ENCODE peak calls at places on chromosome 21, in four cellular contexts. One of them, this sample, is unnamed. For H3K27me3, the result is how much of the 10 kb centered on the place peaks cover.

GRCh38 chr21:38282921-38283320 is 26.1 kb downstream of the KCNJ15 start:
- DNase-seq in H9: no peak
- DNase-seq in breast epithelium: no peak
- DNase-seq in fibroblast of lung: peak
- DNase-seq in this sample: no peak

GRCh38 chr21:35563885-35564451 is 496.4 kb downstream of the SETD4 start:
- DNase-seq in H9: no peak
- DNase-seq in fibroblast of lung: peak
- DNase-seq in breast epithelium: no peak
- DNase-seq in this sample: no peak

GRCh38 chr21:18608226-18608625 is 204.6 kb upstream of the TMPRSS15 start:
- DNase-seq in breast epithelium: no peak
- DNase-seq in H9: no peak
- DNase-seq in fibroblast of lung: no peak
- DNase-seq in this sample: no peak

GRCh38 chr21:26837539-26837938 is 7.7 kb downstream of the ADAMTS1 start:
- DNase-seq in H9: no peak
- DNase-seq in breast epithelium: no peak
- DNase-seq in fibroblast of lung: peak
- DNase-seq in this sample: no peak

GRCh38 chr21:31509108-31510017 is 150.1 kb upstream of the SOD1 start:
- DNase-seq in H9: peak
- DNase-seq in fibroblast of lung: no peak
- DNase-seq in breast epithelium: no peak
- DNase-seq in this sample: peak

GRCh38 chr21:40176732-40177131 is 309.5 kb downstream of the PCP4 start:
- DNase-seq in H9: no peak
- DNase-seq in fibroblast of lung: no peak
- DNase-seq in breast epithelium: no peak
- DNase-seq in this sample: no peak

GRCh38 chr21:42348762-42349161 is 2.0 kb downstream of the TFF2 start:
- DNase-seq in fibroblast of lung: no peak
- DNase-seq in H9: no peak
- DNase-seq in breast epithelium: no peak
- DNase-seq in this sample: no peak

GRCh38 chr21:32585042-32585710 is at the start of gene TCP10L:
- DNase-seq in breast epithelium: no peak
- DNase-seq in H9: no peak
- DNase-seq in fibroblast of lung: no peak
- DNase-seq in this sample: no peak

GRCh38 chr21:26280715-26281310 is 110.2 kb upstream of the APP start:
- DNase-seq in fibroblast of lung: no peak
- DNase-seq in H9: no peak
- DNase-seq in breast epithelium: no peak
- DNase-seq in this sample: no peak

GRCh38 chr21:22597660-22598255 is 1599.5 kb downstream of the NCAM2 start:
- DNase-seq in H9: no peak
- DNase-seq in breast epithelium: no peak
- DNase-seq in fibroblast of lung: no peak
- DNase-seq in this sample: no peak

GRCh38 chr21:42513985-42514882 is 582 bp downstream of the SLC37A1 start:
- DNase-seq in breast epithelium: peak
- DNase-seq in H9: peak
- DNase-seq in fibroblast of lung: no peak
- DNase-seq in this sample: peak

GRCh38 chr21:31879251-31879650 is 6.4 kb downstream of the HUNK start:
- DNase-seq in breast epithelium: no peak
- DNase-seq in fibroblast of lung: no peak
- DNase-seq in H9: no peak
- DNase-seq in this sample: no peak

GRCh38 chr21:33924079-33924765 is 8.6 kb upstream of the ATP5PO start:
- DNase-seq in fibroblast of lung: peak
- DNase-seq in breast epithelium: peak
- DNase-seq in H9: peak
- DNase-seq in this sample: peak
- H3K27ac ChIP-seq in fibroblast of lung: no peak
- H3K27ac ChIP-seq in breast epithelium: peak
- H3K27ac ChIP-seq in H9: no peak
- H3K27ac ChIP-seq in this sample: no peak

GRCh38 chr21:44925027-44925755 is 4.5 kb upstream of the ITGB2 start:
- DNase-seq in H9: no peak
- DNase-seq in fibroblast of lung: peak
- DNase-seq in breast epithelium: no peak
- DNase-seq in this sample: no peak
- H3K27me3 ChIP-seq in H9: under half
- H3K27me3 ChIP-seq in fibroblast of lung: under half
- H3K27me3 ChIP-seq in breast epithelium: under half
- H3K27me3 ChIP-seq in this sample: under half

DNA sequence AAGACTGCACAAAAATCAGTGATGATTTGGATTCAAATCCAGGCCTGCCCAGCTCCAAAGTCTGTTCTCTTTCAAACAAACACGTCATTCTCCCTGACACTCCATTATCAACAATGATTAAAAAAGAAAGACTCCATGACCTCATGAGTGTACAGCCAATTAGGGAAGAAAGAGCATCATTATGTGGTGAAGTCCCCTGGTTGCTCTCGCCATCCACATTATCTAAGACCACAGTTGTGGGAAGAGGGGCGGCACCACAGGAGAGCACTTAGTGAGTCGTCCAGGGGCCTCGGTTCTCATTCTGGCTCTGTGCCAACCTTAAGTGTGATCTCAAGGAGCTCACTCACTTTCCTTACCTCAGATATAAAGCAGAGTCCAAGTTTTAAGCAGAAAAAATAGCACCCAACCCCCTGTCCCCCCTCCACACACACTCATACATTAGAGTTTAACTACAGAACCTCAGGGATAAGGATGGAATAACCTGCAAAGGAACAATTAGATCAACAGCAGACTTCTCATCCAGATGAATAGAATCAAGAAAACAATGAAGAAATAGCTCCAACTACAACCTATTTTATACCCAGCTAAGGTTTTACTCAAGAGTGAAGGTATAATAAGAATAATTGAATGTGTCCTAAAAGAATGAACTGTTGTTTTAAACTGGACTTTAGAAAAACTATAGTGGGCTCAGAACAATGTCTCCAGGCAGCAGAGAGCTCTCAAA is 47.8 kb downstream of the COL6A1 start:
- DNase-seq in H9: no peak
- DNase-seq in breast epithelium: no peak
- DNase-seq in fibroblast of lung: peak
- DNase-seq in this sample: no peak
- H3K27ac ChIP-seq in H9: no peak
- H3K27ac ChIP-seq in breast epithelium: no peak
- H3K27ac ChIP-seq in fibroblast of lung: peak
- H3K27ac ChIP-seq in this sample: no peak

GRCh38 chr21:36706482-36706852 is 7.6 kb downstream of the SIM2 start:
- DNase-seq in fibroblast of lung: no peak
- DNase-seq in H9: no peak
- DNase-seq in breast epithelium: no peak
- DNase-seq in this sample: no peak

GRCh38 chr21:36704281-36704957 is 5.5 kb downstream of the SIM2 start:
- DNase-seq in breast epithelium: no peak
- DNase-seq in H9: no peak
- DNase-seq in fibroblast of lung: no peak
- DNase-seq in this sample: no peak

GRCh38 chr21:36705679-36706481 is 7.0 kb downstream of the SIM2 start:
- DNase-seq in H9: peak
- DNase-seq in fibroblast of lung: no peak
- DNase-seq in breast epithelium: no peak
- DNase-seq in this sample: no peak

GRCh38 chr21:36703626-36704280 is 4.8 kb downstream of the SIM2 start:
- DNase-seq in H9: no peak
- DNase-seq in fibroblast of lung: no peak
- DNase-seq in breast epithelium: no peak
- DNase-seq in this sample: no peak

DNA sequence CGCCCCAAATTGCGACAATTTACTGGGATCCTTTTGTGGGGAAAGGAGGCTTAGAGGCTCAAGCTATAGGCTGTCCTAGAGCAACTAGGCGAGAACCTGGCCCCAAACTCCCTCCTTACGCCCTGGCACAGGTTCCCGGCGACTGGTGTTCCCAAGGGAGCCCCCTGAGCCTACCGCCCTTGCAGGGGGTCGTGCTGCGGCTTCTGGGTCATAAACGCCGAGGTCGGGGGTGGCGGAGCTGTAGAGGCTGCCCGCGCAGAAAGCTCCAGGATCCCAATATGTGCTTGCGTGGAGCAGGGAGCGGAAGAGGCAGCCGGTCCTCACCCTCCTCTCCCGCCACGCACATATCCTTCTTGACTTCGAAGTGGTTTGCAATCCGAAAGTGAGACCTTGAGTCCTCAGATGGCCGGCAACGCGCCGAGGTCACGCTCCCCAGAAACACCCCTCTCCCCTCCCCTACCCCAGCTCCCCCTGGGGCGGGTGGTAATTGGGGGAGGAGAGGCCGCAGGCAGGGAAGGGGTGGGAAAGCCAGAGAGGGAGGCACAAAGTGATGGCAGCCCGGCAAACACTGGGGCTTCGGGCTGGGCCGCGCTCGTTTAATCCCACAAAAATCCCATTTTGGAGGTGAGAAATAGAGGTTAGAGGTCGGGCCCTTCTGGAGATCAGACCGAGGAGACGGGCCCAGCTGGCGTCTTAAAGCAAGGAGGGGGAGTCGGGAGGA is 6.2 kb downstream of the SIM2 start:
- DNase-seq in fibroblast of lung: no peak
- DNase-seq in H9: no peak
- DNase-seq in breast epithelium: no peak
- DNase-seq in this sample: no peak
- H3K27me3 ChIP-seq in fibroblast of lung: half or more
- H3K27me3 ChIP-seq in H9: half or more
- H3K27me3 ChIP-seq in breast epithelium: half or more
- H3K27me3 ChIP-seq in this sample: half or more

DNA sequence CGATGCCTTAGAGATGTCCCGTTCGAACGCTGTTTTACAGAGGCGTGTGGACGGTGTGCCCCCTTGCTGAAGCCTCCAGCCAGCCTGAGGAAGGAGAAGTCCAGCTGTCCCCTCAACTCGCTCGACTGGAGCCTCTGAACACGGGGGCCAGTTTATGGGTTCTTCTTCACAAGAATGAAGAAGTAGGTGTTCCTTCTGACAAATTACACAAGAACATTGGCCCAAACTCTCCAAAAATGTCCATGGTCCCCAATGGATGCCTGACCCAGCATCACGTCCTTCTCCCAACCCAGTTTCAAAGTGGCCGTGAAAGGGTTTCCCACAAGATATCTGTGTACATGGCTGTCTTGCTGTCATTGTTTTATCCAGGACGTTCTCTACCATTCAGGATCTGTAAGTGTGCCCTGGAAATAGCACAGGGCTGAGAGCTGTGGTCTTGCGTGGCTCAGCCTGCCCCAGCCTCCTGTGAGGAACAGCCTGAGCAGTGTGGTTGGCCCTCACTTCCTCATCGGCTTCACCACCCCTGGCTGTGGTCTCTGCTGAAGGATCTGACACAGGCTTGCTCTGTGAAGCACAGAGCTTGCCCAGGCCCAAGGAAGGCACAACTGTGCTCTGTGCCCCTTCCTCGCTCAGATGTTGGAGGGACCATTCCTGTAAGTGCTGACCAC is 1.0 kb upstream of the S100B start:
- DNase-seq in H9: no peak
- DNase-seq in breast epithelium: no peak
- DNase-seq in fibroblast of lung: no peak
- DNase-seq in this sample: peak
- H3K27ac ChIP-seq in H9: no peak
- H3K27ac ChIP-seq in breast epithelium: no peak
- H3K27ac ChIP-seq in fibroblast of lung: no peak
- H3K27ac ChIP-seq in this sample: no peak

GRCh38 chr21:45128613-45129226 is 54.3 kb downstream of the ADARB1 start:
- DNase-seq in breast epithelium: peak
- DNase-seq in fibroblast of lung: peak
- DNase-seq in H9: peak
- DNase-seq in this sample: peak

GRCh38 chr21:45131537-45131999 is 57.2 kb downstream of the ADARB1 start:
- DNase-seq in fibroblast of lung: no peak
- DNase-seq in breast epithelium: no peak
- DNase-seq in H9: no peak
- DNase-seq in this sample: no peak

GRCh38 chr21:45127937-45128336 is 53.6 kb downstream of the ADARB1 start:
- DNase-seq in breast epithelium: no peak
- DNase-seq in fibroblast of lung: no peak
- DNase-seq in H9: no peak
- DNase-seq in this sample: no peak

GRCh38 chr21:45130324-45130774 is 56.0 kb downstream of the ADARB1 start:
- DNase-seq in H9: no peak
- DNase-seq in breast epithelium: no peak
- DNase-seq in fibroblast of lung: peak
- DNase-seq in this sample: no peak

GRCh38 chr21:45129231-45129923 is 55.0 kb downstream of the ADARB1 start:
- DNase-seq in fibroblast of lung: no peak
- DNase-seq in breast epithelium: no peak
- DNase-seq in H9: no peak
- DNase-seq in this sample: no peak
- H3K27me3 ChIP-seq in fibroblast of lung: under half
- H3K27me3 ChIP-seq in breast epithelium: under half
- H3K27me3 ChIP-seq in H9: under half
- H3K27me3 ChIP-seq in this sample: under half

DNA sequence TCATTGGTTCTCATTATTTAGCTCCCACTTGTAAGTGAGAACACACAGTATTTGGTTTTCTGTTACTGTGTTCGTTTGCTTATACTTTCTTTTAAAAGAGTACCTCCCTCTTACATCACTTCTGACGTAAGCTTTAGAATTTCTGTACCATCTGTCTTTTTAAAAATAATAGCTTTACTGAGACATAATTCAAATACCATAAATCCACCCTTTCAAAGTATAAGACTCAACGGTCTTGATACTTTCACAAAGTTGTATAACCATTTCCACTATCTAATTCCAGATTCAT is 104.9 kb downstream of the HLCS start:
- DNase-seq in H9: no peak
- DNase-seq in breast epithelium: no peak
- DNase-seq in fibroblast of lung: no peak
- DNase-seq in this sample: no peak
- H3K27ac ChIP-seq in H9: no peak
- H3K27ac ChIP-seq in breast epithelium: no peak
- H3K27ac ChIP-seq in fibroblast of lung: no peak
- H3K27ac ChIP-seq in this sample: no peak

DNA sequence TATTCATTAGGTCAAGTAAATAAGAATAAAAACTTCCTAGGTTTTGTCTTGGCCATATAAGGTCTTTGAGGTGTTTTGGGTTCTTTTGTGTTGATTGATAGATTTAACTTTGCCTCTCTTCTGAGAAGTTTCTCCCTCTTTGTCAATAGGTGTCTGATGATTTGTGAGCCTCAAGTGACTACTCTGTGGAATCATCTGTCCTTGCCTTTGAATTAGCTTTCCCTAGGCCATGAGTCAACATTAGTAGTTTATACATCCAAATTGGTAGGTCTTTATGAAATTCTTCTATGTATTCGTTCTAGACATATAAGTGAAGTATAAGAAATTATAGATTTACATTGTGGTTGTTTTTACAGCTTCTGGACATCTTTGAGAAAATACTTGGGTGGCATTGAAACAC is 864.4 kb downstream of the USP25 start:
- DNase-seq in breast epithelium: no peak
- DNase-seq in fibroblast of lung: no peak
- DNase-seq in H9: no peak
- DNase-seq in this sample: no peak
- H3K27me3 ChIP-seq in breast epithelium: under half
- H3K27me3 ChIP-seq in fibroblast of lung: under half
- H3K27me3 ChIP-seq in H9: under half
- H3K27me3 ChIP-seq in this sample: under half

This sample was measured in CD4-positive, alpha-beta T cell.